ENCODE peak calls at places on chromosomes 7 and 10, in seven cellular contexts. One of them, this sample, is unnamed.

GRCh38 chr10:66836057-66836456 is 89.8 kb upstream of the LRRTM3 start:
- DNase-seq in activated naive CD4-positive, alpha-beta T cell: no peak
- DNase-seq in heart left ventricle: no peak
- DNase-seq in NCI-H2081 treated with DMSO at 0.1 percent for 48 hours: no peak
- DNase-seq in T-cell: no peak
- DNase-seq in endodermal cell: no peak
- DNase-seq in non-pigmented ciliary epithelial cell: peak
- DNase-seq in this sample: peak

GRCh38 chr7:294440-295154 is 4.6 kb downstream of the FOXL3 start:
- DNase-seq in activated naive CD4-positive, alpha-beta T cell: no peak
- DNase-seq in non-pigmented ciliary epithelial cell: no peak
- DNase-seq in heart left ventricle: no peak
- DNase-seq in endodermal cell: peak
- DNase-seq in NCI-H2081 treated with DMSO at 0.1 percent for 48 hours: no peak
- DNase-seq in T-cell: no peak
- DNase-seq in this sample: no peak

GRCh38 chr10:101066890-101067355 is 5.1 kb downstream of the KAZALD1 start:
- DNase-seq in heart left ventricle: no peak
- DNase-seq in T-cell: no peak
- DNase-seq in NCI-H2081 treated with DMSO at 0.1 percent for 48 hours: no peak
- DNase-seq in endodermal cell: no peak
- DNase-seq in non-pigmented ciliary epithelial cell: no peak
- DNase-seq in activated naive CD4-positive, alpha-beta T cell: no peak
- DNase-seq in this sample: no peak

GRCh38 chr7:155918720-155919399 is 106.6 kb upstream of the SHH start:
- DNase-seq in T-cell: no peak
- DNase-seq in NCI-H2081 treated with DMSO at 0.1 percent for 48 hours: no peak
- DNase-seq in non-pigmented ciliary epithelial cell: peak
- DNase-seq in activated naive CD4-positive, alpha-beta T cell: no peak
- DNase-seq in heart left ventricle: no peak
- DNase-seq in endodermal cell: no peak
- DNase-seq in this sample: peak

GRCh38 chr7:117085769-117086463 is 132.6 kb downstream of the ST7 start:
- DNase-seq in endodermal cell: no peak
- DNase-seq in activated naive CD4-positive, alpha-beta T cell: no peak
- DNase-seq in T-cell: no peak
- DNase-seq in heart left ventricle: no peak
- DNase-seq in non-pigmented ciliary epithelial cell: no peak
- DNase-seq in NCI-H2081 treated with DMSO at 0.1 percent for 48 hours: no peak
- DNase-seq in this sample: no peak

GRCh38 chr10:122307669-122308486 is 36.8 kb downstream of the BTBD16 start:
- DNase-seq in T-cell: no peak
- DNase-seq in activated naive CD4-positive, alpha-beta T cell: no peak
- DNase-seq in heart left ventricle: peak
- DNase-seq in endodermal cell: peak
- DNase-seq in NCI-H2081 treated with DMSO at 0.1 percent for 48 hours: no peak
- DNase-seq in non-pigmented ciliary epithelial cell: peak
- DNase-seq in this sample: peak

GRCh38 chr10:24318517-24318916 is 109.6 kb downstream of the KIAA1217 start:
- DNase-seq in activated naive CD4-positive, alpha-beta T cell: no peak
- DNase-seq in T-cell: no peak
- DNase-seq in endodermal cell: no peak
- DNase-seq in heart left ventricle: no peak
- DNase-seq in NCI-H2081 treated with DMSO at 0.1 percent for 48 hours: no peak
- DNase-seq in non-pigmented ciliary epithelial cell: no peak
- DNase-seq in this sample: no peak

GRCh38 chr7:151091431-151091830 is 5.2 kb downstream of the AGAP3 start:
- DNase-seq in endodermal cell: peak
- DNase-seq in non-pigmented ciliary epithelial cell: no peak
- DNase-seq in heart left ventricle: no peak
- DNase-seq in activated naive CD4-positive, alpha-beta T cell: no peak
- DNase-seq in NCI-H2081 treated with DMSO at 0.1 percent for 48 hours: no peak
- DNase-seq in T-cell: no peak
- DNase-seq in this sample: peak

GRCh38 chr10:55091691-55092328 is 290.8 kb upstream of the PCDH15 start:
- DNase-seq in NCI-H2081 treated with DMSO at 0.1 percent for 48 hours: no peak
- DNase-seq in endodermal cell: no peak
- DNase-seq in activated naive CD4-positive, alpha-beta T cell: no peak
- DNase-seq in T-cell: no peak
- DNase-seq in non-pigmented ciliary epithelial cell: no peak
- DNase-seq in heart left ventricle: no peak
- DNase-seq in this sample: no peak

GRCh38 chr7:94401411-94401810 is 6.7 kb downstream of the COL1A2 start:
- DNase-seq in NCI-H2081 treated with DMSO at 0.1 percent for 48 hours: no peak
- DNase-seq in non-pigmented ciliary epithelial cell: no peak
- DNase-seq in activated naive CD4-positive, alpha-beta T cell: no peak
- DNase-seq in heart left ventricle: no peak
- DNase-seq in endodermal cell: no peak
- DNase-seq in T-cell: no peak
- DNase-seq in this sample: no peak

GRCh38 chr10:59864141-59864962 is 42.0 kb downstream of the CCDC6 start:
- DNase-seq in NCI-H2081 treated with DMSO at 0.1 percent for 48 hours: no peak
- DNase-seq in non-pigmented ciliary epithelial cell: no peak
- DNase-seq in heart left ventricle: no peak
- DNase-seq in endodermal cell: no peak
- DNase-seq in T-cell: no peak
- DNase-seq in activated naive CD4-positive, alpha-beta T cell: no peak
- DNase-seq in this sample: no peak

GRCh38 chr10:119541459-119542356 is 811 bp downstream of the RGS10 start:
- DNase-seq in NCI-H2081 treated with DMSO at 0.1 percent for 48 hours: no peak
- DNase-seq in T-cell: no peak
- DNase-seq in non-pigmented ciliary epithelial cell: no peak
- DNase-seq in activated naive CD4-positive, alpha-beta T cell: peak
- DNase-seq in endodermal cell: peak
- DNase-seq in heart left ventricle: peak
- DNase-seq in this sample: no peak

GRCh38 chr7:142626420-142627035 is 122.7 kb upstream of the PRSS1 start:
- DNase-seq in NCI-H2081 treated with DMSO at 0.1 percent for 48 hours: no peak
- DNase-seq in non-pigmented ciliary epithelial cell: no peak
- DNase-seq in endodermal cell: peak
- DNase-seq in T-cell: peak
- DNase-seq in activated naive CD4-positive, alpha-beta T cell: peak
- DNase-seq in heart left ventricle: peak
- DNase-seq in this sample: peak

This sample was measured in islet precursor cell.